ENCODE peak calls at places on chromosomes 16 and 17, in six cellular contexts. F is GM04504, W is keratinocyte, Z is mammary epithelial cell, Y is ELR, C is T-helper 2 cell. D is an unnamed sample.

GRCh38 chr17:22304667-22305303 is 612.5 kb downstream of the KCNJ18 start:
- DNase-seq in F (no peak), W (no peak), Z (no peak), Y (no peak), C (no peak), D (no peak)

GRCh38 chr17:6048486-6048885 is 21.7 kb upstream of the WSCD1 start:
- DNase-seq in F (no peak), W (no peak), Z (no peak), Y (no peak), C (no peak), D (no peak)

GRCh38 chr17:48348352-48348751 is 81.7 kb downstream of the SKAP1 start:
- DNase-seq in F (no peak), W (no peak), Z (no peak), Y (no peak), C (no peak), D (no peak)

GRCh38 chr17:6496636-6497441 is 52.6 kb downstream of the PIMREG start:
- DNase-seq in F (no peak), W (no peak), Z (no peak), Y (no peak), C (no peak), D (no peak)

GRCh38 chr17:19769946-19770652 is 22.0 kb upstream of the ALDH3A1 start:
- DNase-seq in F (peak; percentile 76), W (no peak), Z (no peak), Y (peak; percentile 73), C (no peak), D (no peak)

GRCh38 chr16:74736531-74737157 is 36.0 kb upstream of the MLKL start:
- DNase-seq in F (no peak), W (no peak), Z (no peak), Y (peak; percentile 43), C (no peak), D (no peak)

GRCh38 chr17:17635126-17635525 is 43.6 kb upstream of the PEMT start:
- DNase-seq in F (no peak), W (no peak), Z (no peak), Y (peak; percentile 24), C (no peak), D (no peak)

GRCh38 chr17:49557204-49558024 is 18.3 kb upstream of the NXPH3 start:
- DNase-seq in F (no peak), W (no peak), Z (peak; percentile 30), Y (peak; percentile 80), C (no peak), D (no peak)

GRCh38 chr17:45129940-45130639 is 2.2 kb downstream of the PLCD3 start:
- DNase-seq in F (no peak), W (no peak), Z (peak; percentile 63), Y (peak; percentile 64), C (no peak), D (no peak)

GRCh38 chr17:74337834-74338500 is 11.9 kb downstream of the KIF19 start:
- DNase-seq in F (no peak), W (no peak), Z (no peak), Y (no peak), C (no peak), D (no peak)

GRCh38 chr17:2144701-2145100 is 89.8 kb downstream of the HIC1 start:
- DNase-seq in F (no peak), W (no peak), Z (no peak), Y (no peak), C (no peak), D (no peak)

GRCh38 chr17:29722411-29723198 is 99.9 kb upstream of the CORO6 start:
- DNase-seq in F (peak; percentile 69), W (no peak), Z (no peak), Y (no peak), C (peak; percentile 36), D (no peak)

GRCh38 chr17:34990921-34991365 is 10.6 kb downstream of the LIG3 start:
- DNase-seq in F (no peak), W (no peak), Z (no peak), Y (no peak), C (no peak), D (no peak)

GRCh38 chr17:33464669-33465275 is 171.7 kb upstream of the ASIC2 start:
- DNase-seq in F (no peak), W (no peak), Z (no peak), Y (no peak), C (no peak), D (no peak)

GRCh38 chr17:40362696-40363479 is 1.6 kb downstream of the GJD3 start:
- DNase-seq in F (no peak), W (no peak), Z (peak; percentile 68), Y (peak; percentile 79), C (peak; percentile 49), D (peak; percentile 77)

GRCh38 chr17:50944054-50944901 is 78.1 kb upstream of the TOB1 start:
- DNase-seq in F (no peak), W (no peak), Z (no peak), Y (peak; percentile 78), C (peak; percentile 69), D (peak; percentile 69)

GRCh38 chr16:87273471-87274030 is 43.6 kb downstream of the C16orf95 start:
- DNase-seq in F (no peak), W (no peak), Z (no peak), Y (no peak), C (no peak), D (no peak)

GRCh38 chr17:68197091-68197996 is 50.5 kb upstream of the AMZ2 start:
- DNase-seq in F (no peak), W (no peak), Z (no peak), Y (no peak), C (no peak), D (no peak)

GRCh38 chr16:53098526-53099317 is 43.9 kb downstream of the CHD9 start:
- DNase-seq in F (peak; percentile 81), W (no peak), Z (peak; percentile 79), Y (peak; percentile 88), C (peak; percentile 77), D (peak; percentile 86)

GRCh38 chr17:45398800-45399199 is 33.9 kb downstream of the ARHGAP27 start:
- DNase-seq in F (no peak), W (no peak), Z (no peak), Y (no peak), C (no peak), D (no peak)

GRCh38 chr17:82917656-82918345 is 78.0 kb upstream of the ZNF750 start:
- DNase-seq in F (peak; percentile 26), W (no peak), Z (no peak), Y (peak; percentile 42), C (no peak), D (no peak)

GRCh38 chr17:66386789-66387351 is 84.5 kb downstream of the PRKCA start:
- DNase-seq in F (no peak), W (no peak), Z (peak; percentile 12), Y (no peak), C (no peak), D (no peak)

GRCh38 chr17:77280304-77280910 is 139.6 kb downstream of the SEC14L1 start:
- DNase-seq in F (no peak), W (no peak), Z (peak; percentile 95), Y (peak; percentile 93), C (no peak), D (peak; percentile 93)

GRCh38 chr17:82665226-82665625 is 17.0 kb upstream of the WDR45B start:
- DNase-seq in F (no peak), W (no peak), Z (no peak), Y (no peak), C (no peak), D (no peak)

GRCh38 chr16:87380875-87381274 is 2.7 kb downstream of the FBXO31 start:
- DNase-seq in F (no peak), W (no peak), Z (no peak), Y (peak; percentile 41), C (no peak), D (no peak)

GRCh38 chr17:74417178-74418045 is 14.5 kb upstream of the GPRC5C start:
- DNase-seq in F (no peak), W (no peak), Z (peak; percentile 81), Y (peak; percentile 64), C (no peak), D (no peak)

GRCh38 chr16:19410435-19411153 is 7.1 kb upstream of the TMC5 start:
- DNase-seq in F (no peak), W (no peak), Z (no peak), Y (peak; percentile 8), C (no peak), D (no peak)